ENCODE peak calls at places on chromosomes 16 and 17, in six cellular contexts. O, H, P, R, F and Y are unnamed samples.
A peak's percentile ranks its signal among the peaks of the same experiment; 100 is the strongest.

GRCh38 chr16:69707920-69708683 is 18.3 kb downstream of the NQO1 start:
- DNase-seq in O (no peak), H (no peak), P (no peak), R (no peak), F (no peak), Y (no peak)

GRCh38 chr16:8816967-8817662 is 19.5 kb downstream of the PMM2 start:
- DNase-seq in O (no peak), H (no peak), P (no peak), R (no peak), F (no peak), Y (no peak)

GRCh38 chr16:30183961-30184429 is 593 bp downstream of the CORO1A start:
- DNase-seq in O (no peak), H (no peak), P (peak; percentile 40), R (no peak), F (peak; percentile 69), Y (no peak)

GRCh38 chr16:49857423-49858181 is 1.7 kb upstream of the ZNF423 start:
- DNase-seq in O (no peak), H (peak; percentile 9), P (peak; percentile 62), R (no peak), F (peak; percentile 76), Y (peak; percentile 69)

GRCh38 chr17:74904687-74905409 is 11.4 kb upstream of the FADS6 start:
- DNase-seq in O (no peak), H (no peak), P (no peak), R (no peak), F (no peak), Y (no peak)

GRCh38 chr16:27844826-27845225 is 218.7 kb downstream of the GSG1L start:
- DNase-seq in O (no peak), H (no peak), P (no peak), R (no peak), F (peak; percentile 32), Y (no peak)

GRCh38 chr16:78988361-78988992 is 612.1 kb downstream of the MAF start:
- DNase-seq in O (no peak), H (no peak), P (no peak), R (no peak), F (no peak), Y (no peak)

GRCh38 chr16:28180660-28181556 is 30.9 kb downstream of the XPO6 start:
- DNase-seq in O (no peak), H (no peak), P (no peak), R (no peak), F (no peak), Y (peak; percentile 69)

GRCh38 chr17:42780816-42781638 is 617 bp downstream of the WNK4 start:
- DNase-seq in O (no peak), H (no peak), P (no peak), R (no peak), F (no peak), Y (no peak)

GRCh38 chr16:66616592-66616991 is 12.1 kb downstream of the CMTM3 start:
- DNase-seq in O (no peak), H (no peak), P (no peak), R (no peak), F (no peak), Y (no peak)

GRCh38 chr17:63421681-63422645 is 24.1 kb downstream of the CYB561 start:
- DNase-seq in O (no peak), H (no peak), P (no peak), R (no peak), F (peak; percentile 29), Y (no peak)

GRCh38 chr17:78556812-78557211 is 20.4 kb downstream of the DNAH17 start:
- DNase-seq in O (no peak), H (no peak), P (peak; percentile 28), R (no peak), F (no peak), Y (no peak)

GRCh38 chr17:15999141-15999973 is at the start of the genes TTC19 and ZSWIM7:
- DNase-seq in O (peak; percentile 98), H (peak; percentile 95), P (peak; percentile 98), R (peak; percentile 81), F (peak; percentile 99), Y (peak; percentile 95)

GRCh38 chr16:12323007-12323699 is 346.6 kb downstream of the SNX29 start:
- DNase-seq in O (no peak), H (no peak), P (no peak), R (no peak), F (no peak), Y (no peak)

GRCh38 chr17:66494023-66494803 is 191.8 kb downstream of the PRKCA start:
- DNase-seq in O (no peak), H (peak; percentile 85), P (no peak), R (peak; percentile 60), F (no peak), Y (peak; percentile 90)

GRCh38 chr16:12688972-12689850 is 114.5 kb downstream of the CPPED1 start:
- DNase-seq in O (no peak), H (no peak), P (no peak), R (no peak), F (no peak), Y (no peak)

GRCh38 chr16:14070877-14071575 is at the start of gene MRTFB:
- DNase-seq in O (peak; percentile 61), H (peak; percentile 54), P (peak; percentile 87), R (no peak), F (peak; percentile 92), Y (peak; percentile 56)

GRCh38 chr16:2152695-2153506 is 2.7 kb upstream of the TRAF7 start:
- DNase-seq in O (no peak), H (no peak), P (no peak), R (no peak), F (no peak), Y (no peak)

GRCh38 chr16:726438-727290 is at the start of the genes CCDC78 and HAGHL:
- DNase-seq in O (peak; percentile 71), H (peak; percentile 48), P (peak; percentile 73), R (no peak), F (peak; percentile 82), Y (peak; percentile 32)

GRCh38 chr17:66403846-66404597 is 101.6 kb downstream of the PRKCA start:
- DNase-seq in O (peak; percentile 42), H (peak; percentile 48), P (no peak), R (no peak), F (no peak), Y (peak; percentile 31)

GRCh38 chr16:30054959-30055553 is 10.5 kb upstream of the ALDOA start:
- DNase-seq in O (no peak), H (peak; percentile 28), P (no peak), R (no peak), F (peak; percentile 73), Y (no peak)

GRCh38 chr16:11914210-11914758 is 1.5 kb downstream of the GSPT1 start:
- DNase-seq in O (no peak), H (peak; percentile 23), P (no peak), R (no peak), F (no peak), Y (no peak)

GRCh38 chr16:86725401-86725800 is 147.1 kb downstream of the FOXL1 start:
- DNase-seq in O (no peak), H (no peak), P (no peak), R (peak; percentile 27), F (no peak), Y (no peak)

GRCh38 chr17:75688209-75688771 is 21.2 kb downstream of the SAP30BP start:
- DNase-seq in O (no peak), H (peak; percentile 50), P (no peak), R (no peak), F (peak; percentile 43), Y (peak; percentile 78)

GRCh38 chr17:18039535-18040286 is 503 bp downstream of the GID4 start:
- DNase-seq in O (no peak), H (peak; percentile 11), P (peak; percentile 30), R (no peak), F (peak; percentile 69), Y (no peak)

GRCh38 chr17:68200689-68201424 is 47.0 kb upstream of the AMZ2 start:
- DNase-seq in O (peak; percentile 73), H (peak; percentile 63), P (peak; percentile 82), R (peak; percentile 13), F (peak; percentile 87), Y (peak; percentile 74)

GRCh38 chr17:76841776-76842405 is 26.3 kb upstream of the MGAT5B start:
- DNase-seq in O (no peak), H (no peak), P (no peak), R (no peak), F (no peak), Y (no peak)
- H3K4me3 ChIP-seq in O (no peak overlapping the region), H (no peak overlapping the region), P (no peak overlapping the region), R (no peak overlapping the region), F (no peak overlapping the region), Y (no peak overlapping the region)

DNA sequence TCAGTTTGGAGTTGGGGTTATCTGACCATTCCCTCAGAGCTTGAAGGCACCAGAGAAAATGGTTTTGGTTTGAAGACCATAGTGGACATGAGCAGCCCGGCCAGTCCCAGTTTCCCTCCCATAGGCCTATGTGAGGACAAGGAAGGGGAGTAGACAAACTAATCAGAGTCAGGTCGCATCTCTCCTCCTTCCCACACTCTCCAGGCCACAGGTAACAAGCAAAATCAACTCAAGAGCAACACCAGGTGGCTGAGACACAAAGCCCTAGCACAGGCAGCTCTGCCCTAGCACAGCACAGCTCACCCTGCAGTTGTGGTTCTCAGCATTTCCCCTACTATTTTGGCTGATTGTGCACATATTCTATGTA is 7.2 kb downstream of the SUPT4H1 start:
- DNase-seq in O (no peak), H (no peak), P (no peak), R (no peak), F (peak; percentile 21), Y (no peak)
- TF ChIP-seq CTCF in O (no peak), H (no peak), P (no peak), R (no peak), F (no peak), Y (no peak)

GRCh38 chr17:49994085-49995054 is 654 bp downstream of the DLX3 start:
- DNase-seq in O (no peak), H (no peak), P (no peak), R (no peak), F (peak; percentile 68), Y (no peak)

GRCh38 chr17:49993423-49994037 is 1.5 kb downstream of the DLX3 start:
- DNase-seq in O (no peak), H (no peak), P (no peak), R (no peak), F (peak; percentile 70), Y (peak; percentile 7)

GRCh38 chr17:49996121-49996494 is 1.1 kb upstream of the DLX3 start:
- DNase-seq in O (no peak), H (no peak), P (no peak), R (no peak), F (peak; percentile 46), Y (no peak)

GRCh38 chr17:49996495-49997255 is 1.7 kb upstream of the DLX3 start:
- DNase-seq in O (no peak), H (peak; percentile 17), P (peak; percentile 68), R (no peak), F (peak; percentile 81), Y (peak; percentile 33)

DNA sequence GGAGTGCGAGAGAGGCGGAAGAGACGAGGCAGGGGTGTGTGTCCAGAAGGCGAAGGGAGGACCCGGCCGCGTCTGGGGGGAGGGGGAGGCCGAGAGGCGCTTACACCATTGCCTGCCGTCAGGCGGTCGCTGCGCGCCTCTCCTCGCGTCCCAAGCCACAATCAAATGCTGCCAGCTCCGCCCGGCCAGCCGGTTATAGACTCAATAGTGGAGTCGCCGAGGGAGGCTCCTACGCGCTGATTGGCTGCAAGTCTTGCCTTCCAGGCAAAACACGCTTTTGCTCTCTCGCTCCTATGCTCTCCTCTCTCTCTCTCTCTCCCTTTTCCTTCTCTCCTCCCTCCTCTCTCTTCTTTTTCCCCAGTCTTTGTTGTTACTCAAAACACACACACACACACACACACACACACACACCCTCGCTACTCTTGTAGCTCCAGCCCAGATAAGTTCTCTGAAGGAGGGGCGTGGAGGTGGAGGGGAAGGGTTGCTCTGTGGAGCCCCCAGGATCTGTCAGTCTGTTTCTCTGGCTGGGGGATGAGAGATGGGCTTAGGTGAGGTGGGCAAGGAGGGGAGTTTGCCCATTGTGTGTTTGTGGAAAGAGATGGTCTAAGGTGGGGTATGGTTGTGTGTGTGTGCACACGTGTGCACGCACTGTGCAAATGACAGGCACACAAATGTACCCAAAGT is at the start of gene DLX3:
- DNase-seq in O (no peak), H (peak; percentile 74), P (peak; percentile 71), R (no peak), F (peak; percentile 89), Y (peak; percentile 72)
- H3K4me3 ChIP-seq in O (peak within 1 kb of the TSS; percentile 43), H (peak within 1 kb of the TSS; percentile 7), P (peak within 1 kb of the TSS; percentile 46), R (peak within 1 kb of the TSS; percentile 25), F (peak within 1 kb of the TSS; percentile 46), Y (peak within 1 kb of the TSS; percentile 12)

GRCh38 chr17:41534899-41535546 is 6.9 kb upstream of the KRT19 start:
- DNase-seq in O (no peak), H (no peak), P (no peak), R (no peak), F (peak; percentile 41), Y (no peak)
- TF ChIP-seq CTCF in O (no peak), H (no peak), P (no peak), R (no peak), F (no peak), Y (no peak)